ENCODE peak calls at places on chromosome 7, in five cellular contexts. H is OCI-LY7, M is Caco-2, E is B cell, L is cardiac muscle cell. V is an unnamed sample.

GRCh38 chr7:5777932-5778331 is 3.5 kb downstream of the RNF216 start:
- DNase-seq in H (no peak), M (no peak), E (no peak), L (no peak), V (no peak)

GRCh38 chr7:11633325-11633724 is 198.7 kb downstream of the THSD7A start:
- DNase-seq in H (no peak), M (no peak), E (no peak), L (no peak), V (no peak)

GRCh38 chr7:29386196-29386765 is 177.4 kb upstream of the PRR15 start:
- DNase-seq in H (no peak), M (no peak), E (no peak), L (no peak), V (no peak)

GRCh38 chr7:84336303-84336702 is 141.7 kb upstream of the SEMA3A start:
- DNase-seq in H (no peak), M (peak; percentile 66), E (no peak), L (peak; percentile 97), V (no peak)

GRCh38 chr7:68485253-68485914 is 1112.9 kb upstream of the AUTS2 start:
- DNase-seq in H (no peak), M (no peak), E (no peak), L (no peak), V (no peak)

GRCh38 chr7:99848420-99849216 is 20.8 kb downstream of the CYP3A43 start:
- DNase-seq in H (no peak), M (no peak), E (no peak), L (no peak), V (no peak)

GRCh38 chr7:5226921-5227785 is 37.1 kb downstream of the WIPI2 start:
- DNase-seq in H (no peak), M (no peak), E (no peak), L (no peak), V (no peak)

GRCh38 chr7:55877308-55877707 is 9.9 kb upstream of the ZNF713 start:
- DNase-seq in H (no peak), M (no peak), E (no peak), L (no peak), V (no peak)

GRCh38 chr7:16071246-16071857 is 350.0 kb downstream of the CRPPA start:
- DNase-seq in H (peak; percentile 61), M (no peak), E (no peak), L (peak; percentile 80), V (no peak)

GRCh38 chr7:52154382-52154781 is 837.8 kb upstream of the COBL start:
- DNase-seq in H (no peak), M (no peak), E (no peak), L (no peak), V (no peak)

GRCh38 chr7:11690395-11690794 is 141.6 kb downstream of the THSD7A start:
- DNase-seq in H (no peak), M (no peak), E (no peak), L (no peak), V (no peak)

GRCh38 chr7:157690058-157690832 is 353.4 kb downstream of the DNAJB6 start:
- DNase-seq in H (no peak), M (no peak), E (no peak), L (no peak), V (no peak)

GRCh38 chr7:92781117-92781720 is 55.2 kb downstream of the CDK6 start:
- DNase-seq in H (no peak), M (no peak), E (no peak), L (peak; percentile 71), V (no peak)

GRCh38 chr7:103065666-103066065 is 8.9 kb downstream of the FBXL13 start:
- DNase-seq in H (peak; percentile 69), M (peak; percentile 56), E (peak; percentile 48), L (peak; percentile 45), V (no peak)

GRCh38 chr7:92797693-92798092 is 38.7 kb downstream of the CDK6 start:
- DNase-seq in H (no peak), M (no peak), E (no peak), L (peak; percentile 24), V (no peak)

GRCh38 chr7:128042027-128042426 is 10.8 kb upstream of the LRRC4 start:
- DNase-seq in H (no peak), M (no peak), E (no peak), L (no peak), V (no peak)
- TF ChIP-seq CTCF in H (no peak), M (no peak), E (no peak), L (no peak), V (no peak)

DNA sequence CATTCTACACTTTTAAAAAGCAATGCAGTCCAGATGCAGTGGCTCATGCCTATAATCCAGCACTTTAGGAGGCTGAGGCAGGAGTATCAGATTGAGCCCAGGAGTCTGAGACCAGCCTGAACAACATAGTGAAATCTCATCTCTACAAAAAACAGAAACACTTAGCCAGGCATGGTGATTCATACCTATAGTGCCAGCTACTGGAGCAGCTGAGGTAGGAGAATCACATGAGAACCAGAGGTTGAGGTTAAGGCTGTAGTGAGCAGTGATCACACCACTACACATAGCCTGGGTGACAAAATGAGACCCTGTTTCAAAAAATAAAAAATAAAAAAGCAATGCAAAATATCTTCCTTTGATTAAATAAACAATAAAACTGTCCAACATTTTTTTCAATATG is 205.2 kb downstream of the GRM8 start:
- DNase-seq in H (no peak), M (no peak), E (no peak), L (no peak), V (no peak)
- TF ChIP-seq CTCF in H (no peak), M (no peak), E (no peak), L (no peak), V (no peak)

GRCh38 chr7:101804642-101805401 is 12.6 kb upstream of the CUX1 start:
- DNase-seq in H (peak; percentile 72), M (peak; percentile 73), E (no peak), L (no peak), V (no peak)
- TF ChIP-seq CTCF in H (peak; percentile 71), M (peak; percentile 59), E (peak; percentile 40), L (peak; percentile 19), V (no peak)

GRCh38 chr7:2164156-2164555 is 68.6 kb downstream of the MAD1L1 start:
- DNase-seq in H (no peak), M (no peak), E (no peak), L (no peak), V (no peak)
- TF ChIP-seq CTCF in H (no peak), M (no peak), E (no peak), L (no peak), V (no peak)

DNA sequence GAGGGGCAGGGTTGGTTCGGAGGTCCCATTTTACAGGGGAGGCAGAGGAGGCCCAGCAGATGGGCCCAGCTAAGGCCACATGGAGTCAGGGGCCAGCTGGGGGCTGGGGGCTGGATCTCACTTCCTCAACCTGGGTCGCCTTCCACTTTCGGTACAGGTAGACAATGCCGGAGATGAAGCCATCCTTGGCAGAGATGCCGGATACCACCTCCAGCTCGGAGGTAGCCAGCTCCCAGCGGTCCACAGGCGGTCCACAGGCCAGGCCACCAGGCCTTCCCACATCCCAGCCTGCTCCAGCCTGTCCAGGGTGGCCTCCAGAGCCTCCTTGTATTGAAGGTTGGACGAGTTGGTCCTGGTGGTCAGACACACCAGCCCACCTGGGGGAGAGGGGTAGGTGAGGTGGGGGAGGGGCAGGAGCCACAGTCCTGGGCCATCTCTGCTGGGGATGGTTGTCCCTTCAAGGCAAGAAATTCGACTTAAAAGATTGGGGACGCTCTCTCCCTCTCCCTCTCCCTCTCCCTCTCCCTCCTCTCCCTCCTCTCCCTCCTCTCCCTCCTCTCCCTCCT is 3.9 kb downstream of the CLDN4 start:
- DNase-seq in H (no peak), M (no peak), E (no peak), L (no peak), V (no peak)
- TF ChIP-seq CTCF in H (no peak), M (no peak), E (no peak), L (no peak), V (no peak)

GRCh38 chr7:95357623-95358022 is 33.3 kb upstream of the PON1 start:
- DNase-seq in H (no peak), M (no peak), E (no peak), L (peak; percentile 7), V (no peak)
- TF ChIP-seq CTCF in H (no peak), M (peak; percentile 18), E (no peak), L (peak; percentile 16), V (no peak)

GRCh38 chr7:135361788-135362187 is 128.2 kb downstream of the STRA8 start:
- DNase-seq in H (no peak), M (no peak), E (no peak), L (no peak), V (no peak)
- TF ChIP-seq CTCF in H (no peak), M (no peak), E (no peak), L (no peak), V (no peak)

GRCh38 chr7:32163141-32163806 is 93.1 kb upstream of the PDE1C start:
- DNase-seq in H (no peak), M (no peak), E (no peak), L (peak; percentile 94), V (no peak)
- TF ChIP-seq CTCF in H (no peak), M (no peak), E (no peak), L (no peak), V (no peak)